ENCODE peak calls at places on chromosomes 16 and 17, in ten cellular contexts. P is tibial nerve; M is A549; A is activated CD8-positive, alpha-beta memory T cell treated with anti-CD3 and anti-CD28 coated beads for 1 hour; N is COR-L47; L is GM03348; I is T-cell; D is lung; K is NAMALWA; S is CD8-positive, alpha-beta memory T cell. Z is an unnamed sample.

GRCh38 chr16:63623551-63624039 is 1498.3 kb downstream of the CDH11 start:
- DNase-seq in P (no peak), M (no peak), A (no peak), N (no peak), L (no peak), I (no peak), D (no peak), K (no peak), S (no peak), Z (no peak)

GRCh38 chr17:76119409-76120371 is 16.1 kb upstream of the EXOC7 start:
- DNase-seq in P (no peak), M (no peak), A (no peak), N (no peak), L (no peak), I (no peak), D (no peak), K (no peak), S (no peak), Z (no peak)

GRCh38 chr16:87602005-87602790 is at the start of gene JPH3:
- DNase-seq in P (no peak), M (peak; percentile 20), A (no peak), N (peak; percentile 55), L (no peak), I (no peak), D (no peak), K (no peak), S (no peak), Z (no peak)

GRCh38 chr17:19753049-19753444 is 4.9 kb upstream of the ALDH3A1 start:
- DNase-seq in P (no peak), M (peak; percentile 99), A (no peak), N (no peak), L (peak; percentile 94), I (no peak), D (peak; percentile 59), K (no peak), S (no peak), Z (peak; percentile 80)

GRCh38 chr16:66274335-66275110 is 92.0 kb upstream of the CDH5 start:
- DNase-seq in P (no peak), M (peak; percentile 44), A (no peak), N (peak; percentile 35), L (peak; percentile 68), I (no peak), D (no peak), K (peak; percentile 49), S (no peak), Z (no peak)

GRCh38 chr17:82089723-82090548 is 8.1 kb downstream of the FASN start:
- DNase-seq in P (no peak), M (no peak), A (no peak), N (no peak), L (no peak), I (no peak), D (no peak), K (no peak), S (no peak), Z (peak; percentile 53)

GRCh38 chr17:77437017-77437416 is 296.2 kb downstream of the SEC14L1 start:
- DNase-seq in P (no peak), M (no peak), A (no peak), N (no peak), L (peak; percentile 61), I (no peak), D (no peak), K (peak; percentile 64), S (no peak), Z (peak; percentile 82)

GRCh38 chr16:83040174-83040573 is 413.4 kb downstream of the CDH13 start:
- DNase-seq in P (no peak), M (no peak), A (no peak), N (no peak), L (no peak), I (no peak), D (no peak), K (no peak), S (no peak), Z (no peak)

GRCh38 chr16:70018254-70018653 is 67.1 kb downstream of the CLEC18A start:
- DNase-seq in P (no peak), M (peak; percentile 82), A (no peak), N (peak; percentile 5), L (no peak), I (peak; percentile 16), D (no peak), K (peak; percentile 85), S (no peak), Z (no peak)

GRCh38 chr17:76276461-76277299 is 11.5 kb downstream of the UBALD2 start:
- DNase-seq in P (no peak), M (no peak), A (no peak), N (no peak), L (peak; percentile 62), I (no peak), D (no peak), K (no peak), S (no peak), Z (peak; percentile 34)

GRCh38 chr16:48511071-48511540 is 98.9 kb downstream of the N4BP1 start:
- DNase-seq in P (no peak), M (no peak), A (no peak), N (no peak), L (peak; percentile 87), I (no peak), D (no peak), K (no peak), S (no peak), Z (no peak)

GRCh38 chr16:3857189-3858013 is 23.1 kb downstream of the CREBBP start:
- DNase-seq in P (peak; percentile 74), M (no peak), A (no peak), N (no peak), L (peak; percentile 61), I (no peak), D (peak; percentile 67), K (no peak), S (no peak), Z (no peak)

GRCh38 chr17:7063518-7064094 is 16.4 kb downstream of the CLEC10A start:
- DNase-seq in P (no peak), M (no peak), A (no peak), N (no peak), L (no peak), I (no peak), D (no peak), K (no peak), S (no peak), Z (no peak)

GRCh38 chr16:8173111-8173644 is 417.1 kb downstream of the TMEM114 start:
- DNase-seq in P (peak; percentile 22), M (peak; percentile 89), A (no peak), N (peak; percentile 75), L (peak; percentile 61), I (no peak), D (peak; percentile 53), K (peak; percentile 80), S (no peak), Z (no peak)

GRCh38 chr16:80806957-80807356 is 2.6 kb upstream of the CDYL2 start:
- DNase-seq in P (no peak), M (peak; percentile 7), A (no peak), N (no peak), L (peak; percentile 18), I (no peak), D (no peak), K (no peak), S (no peak), Z (no peak)

GRCh38 chr16:87780385-87780989 is 14.7 kb upstream of the KLHDC4 start:
- DNase-seq in P (peak; percentile 14), M (no peak), A (no peak), N (peak; percentile 77), L (peak; percentile 47), I (peak; percentile 15), D (peak; percentile 59), K (peak; percentile 86), S (peak; percentile 39), Z (peak; percentile 73)

GRCh38 chr17:80361495-80362220 is 53.3 kb upstream of the ENDOV start:
- DNase-seq in P (no peak), M (peak; percentile 52), A (no peak), N (no peak), L (no peak), I (no peak), D (no peak), K (peak; percentile 33), S (no peak), Z (no peak)

GRCh38 chr16:528111-529011 is 849 bp downstream of the CAPN15 start:
- DNase-seq in P (no peak), M (peak; percentile 36), A (no peak), N (no peak), L (peak; percentile 79), I (no peak), D (peak; percentile 47), K (peak; percentile 35), S (peak; percentile 43), Z (no peak)

GRCh38 chr16:90043526-90043925 is 24.3 kb upstream of the DBNDD1 start:
- DNase-seq in P (no peak), M (no peak), A (no peak), N (no peak), L (no peak), I (no peak), D (no peak), K (no peak), S (no peak), Z (no peak)

GRCh38 chr17:32931686-32932085 is 3.7 kb downstream of the TMEM98 start:
- DNase-seq in P (no peak), M (no peak), A (no peak), N (no peak), L (no peak), I (no peak), D (no peak), K (no peak), S (no peak), Z (no peak)

GRCh38 chr17:46837521-46837920 is 13.9 kb upstream of the WNT9B start:
- DNase-seq in P (no peak), M (no peak), A (no peak), N (no peak), L (no peak), I (no peak), D (no peak), K (no peak), S (no peak), Z (no peak)

GRCh38 chr16:1272453-1273198 is 16.8 kb downstream of the TPSD1 start:
- DNase-seq in P (no peak), M (no peak), A (no peak), N (no peak), L (no peak), I (no peak), D (no peak), K (no peak), S (no peak), Z (peak; percentile 47)

GRCh38 chr16:2753523-2754020 is 1.1 kb downstream of the SRRM2 start:
- DNase-seq in P (no peak), M (no peak), A (no peak), N (no peak), L (peak; percentile 49), I (no peak), D (no peak), K (peak; percentile 48), S (no peak), Z (no peak)

GRCh38 chr17:57313276-57313835 is 57.0 kb downstream of the MSI2 start:
- DNase-seq in P (no peak), M (no peak), A (no peak), N (peak; percentile 73), L (no peak), I (no peak), D (no peak), K (no peak), S (no peak), Z (no peak)

GRCh38 chr17:12296120-12296727 is 275.5 kb downstream of the MAP2K4 start:
- DNase-seq in P (no peak), M (no peak), A (no peak), N (no peak), L (no peak), I (no peak), D (no peak), K (no peak), S (no peak), Z (no peak)

GRCh38 chr17:42878123-42878880 is 22.3 kb upstream of the G6PC1 start:
- DNase-seq in P (no peak), M (peak; percentile 25), A (no peak), N (no peak), L (no peak), I (no peak), D (no peak), K (no peak), S (no peak), Z (no peak)

GRCh38 chr17:7240375-7240774 is 1.1 kb upstream of the PHF23 start:
- DNase-seq in P (no peak), M (no peak), A (no peak), N (no peak), L (no peak), I (no peak), D (no peak), K (peak; percentile 30), S (no peak), Z (no peak)

GRCh38 chr17:74736423-74737298 is at the start of gene RAB37:
- DNase-seq in P (no peak), M (peak; percentile 90), A (no peak), N (no peak), L (no peak), I (peak; percentile 44), D (no peak), K (peak; percentile 85), S (peak; percentile 39), Z (peak; percentile 82)